ENCODE peak calls at places on chromosome 20, in eight cellular contexts. I is HepG2; D is fibroblast of lung; E is heart left ventricle; P is MG63; H is CD4-positive, alpha-beta T cell; O is cardiac muscle cell; X is GM23338. C is an unnamed sample.

GRCh38 chr20:16898433-16898832 is 150.3 kb downstream of the OTOR start:
- DNase-seq in I (no peak), D (no peak), E (no peak), P (no peak), H (no peak), O (no peak), X (no peak), C (no peak)

GRCh38 chr20:45701873-45702272 is at the start of gene WFDC13:
- DNase-seq in I (no peak), D (no peak), E (no peak), P (peak; percentile 6), H (no peak), O (no peak), X (no peak), C (no peak)

GRCh38 chr20:11143481-11143880 is 469.7 kb upstream of the JAG1 start:
- DNase-seq in I (no peak), D (no peak), E (no peak), P (no peak), H (no peak), O (peak; percentile 36), X (no peak), C (no peak)

GRCh38 chr20:24004470-24004869 is 15.9 kb upstream of the GGTLC1 start:
- DNase-seq in I (no peak), D (no peak), E (no peak), P (no peak), H (no peak), O (no peak), X (peak; percentile 11), C (no peak)

GRCh38 chr20:53099851-53100250 is 127.7 kb downstream of the TSHZ2 start:
- DNase-seq in I (no peak), D (no peak), E (no peak), P (peak; percentile 68), H (no peak), O (peak; percentile 20), X (no peak), C (no peak)

GRCh38 chr20:4067600-4068261 is 52.4 kb upstream of the RNF24 start:
- DNase-seq in I (no peak), D (peak; percentile 75), E (no peak), P (peak; percentile 75), H (no peak), O (peak; percentile 54), X (no peak), C (no peak)

GRCh38 chr20:58293453-58293852 is 16.1 kb upstream of the RAB22A start:
- DNase-seq in I (peak; percentile 28), D (no peak), E (no peak), P (no peak), H (no peak), O (no peak), X (peak; percentile 70), C (peak; percentile 28)

GRCh38 chr20:4064118-4064962 is 49.0 kb upstream of the RNF24 start:
- DNase-seq in I (no peak), D (peak; percentile 97), E (peak; percentile 94), P (peak; percentile 90), H (no peak), O (peak; percentile 95), X (peak; percentile 70), C (peak; percentile 69)

GRCh38 chr20:18662279-18662678 is 74.4 kb downstream of the DTD1 start:
- DNase-seq in I (peak; percentile 30), D (no peak), E (no peak), P (no peak), H (no peak), O (no peak), X (no peak), C (no peak)

GRCh38 chr20:17875106-17875980 is 93.3 kb downstream of the SNX5 start:
- DNase-seq in I (peak; percentile 92), D (peak; percentile 93), E (no peak), P (peak; percentile 65), H (no peak), O (peak; percentile 95), X (no peak), C (no peak)

GRCh38 chr20:38104283-38104682 is 60.8 kb downstream of the TGM2 start:
- DNase-seq in I (no peak), D (no peak), E (no peak), P (no peak), H (no peak), O (no peak), X (no peak), C (no peak)

GRCh38 chr20:58878399-58878798 is 25.9 kb downstream of the GNAS start:
- DNase-seq in I (no peak), D (no peak), E (no peak), P (no peak), H (no peak), O (no peak), X (no peak), C (no peak)

GRCh38 chr20:23161968-23162696 is 76.0 kb upstream of the CD93 start:
- DNase-seq in I (peak; percentile 73), D (peak; percentile 95), E (peak; percentile 84), P (no peak), H (no peak), O (peak; percentile 98), X (no peak), C (peak; percentile 65)

GRCh38 chr20:24657211-24657610 is 187.8 kb downstream of the SYNDIG1 start:
- DNase-seq in I (no peak), D (peak; percentile 67), E (no peak), P (peak; percentile 72), H (no peak), O (peak; percentile 35), X (no peak), C (no peak)

GRCh38 chr20:11389188-11389587 is 528.5 kb upstream of the BTBD3 start:
- DNase-seq in I (no peak), D (no peak), E (no peak), P (no peak), H (no peak), O (no peak), X (no peak), C (no peak)

GRCh38 chr20:57275334-57275733 is 8.9 kb upstream of the BMP7 start:
- DNase-seq in I (no peak), D (no peak), E (no peak), P (no peak), H (no peak), O (no peak), X (no peak), C (no peak)

GRCh38 chr20:57274846-57275245 is 8.4 kb upstream of the BMP7 start:
- DNase-seq in I (no peak), D (no peak), E (no peak), P (no peak), H (no peak), O (no peak), X (no peak), C (no peak)

GRCh38 chr20:57270204-57270937 is 3.9 kb upstream of the BMP7 start:
- DNase-seq in I (no peak), D (no peak), E (no peak), P (no peak), H (no peak), O (no peak), X (peak; percentile 47), C (no peak)

GRCh38 chr20:57274299-57274698 is 7.9 kb upstream of the BMP7 start:
- DNase-seq in I (no peak), D (no peak), E (no peak), P (no peak), H (no peak), O (no peak), X (no peak), C (no peak)

DNA sequence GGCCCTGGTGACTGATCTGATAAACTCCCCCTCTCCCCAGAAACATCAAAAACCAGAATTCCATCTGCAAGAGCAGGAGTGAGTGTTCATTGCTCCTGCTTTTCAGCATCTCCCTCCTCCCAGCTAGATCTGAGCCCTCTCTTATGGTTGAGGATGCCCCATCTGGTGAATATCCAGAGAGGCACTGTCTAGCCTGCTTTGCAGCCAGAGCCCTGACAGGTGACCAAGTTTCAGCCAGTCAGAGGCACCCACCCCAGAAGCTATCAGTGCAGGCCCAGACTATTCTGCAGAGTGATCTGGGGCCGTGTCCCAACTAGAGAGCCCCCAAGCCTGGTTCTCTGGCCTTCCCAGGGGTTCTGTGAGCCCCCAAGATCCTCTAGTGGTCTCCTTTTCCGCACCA is 6.4 kb upstream of the BMP7 start:
- DNase-seq in I (no peak), D (no peak), E (no peak), P (no peak), H (no peak), O (no peak), X (no peak), C (no peak)
- H3K27me3 ChIP-seq in I (peaks cover 68% of the 10 kb centered on the region), D (no peaks in the 10 kb centered on the region), E (no peaks in the 10 kb centered on the region), P (no peaks in the 10 kb centered on the region), H (peaks cover 28% of the 10 kb centered on the region), O (peaks cover 3% of the 10 kb centered on the region), X (peaks cover 23% of the 10 kb centered on the region), C (no peaks in the 10 kb centered on the region)

DNA sequence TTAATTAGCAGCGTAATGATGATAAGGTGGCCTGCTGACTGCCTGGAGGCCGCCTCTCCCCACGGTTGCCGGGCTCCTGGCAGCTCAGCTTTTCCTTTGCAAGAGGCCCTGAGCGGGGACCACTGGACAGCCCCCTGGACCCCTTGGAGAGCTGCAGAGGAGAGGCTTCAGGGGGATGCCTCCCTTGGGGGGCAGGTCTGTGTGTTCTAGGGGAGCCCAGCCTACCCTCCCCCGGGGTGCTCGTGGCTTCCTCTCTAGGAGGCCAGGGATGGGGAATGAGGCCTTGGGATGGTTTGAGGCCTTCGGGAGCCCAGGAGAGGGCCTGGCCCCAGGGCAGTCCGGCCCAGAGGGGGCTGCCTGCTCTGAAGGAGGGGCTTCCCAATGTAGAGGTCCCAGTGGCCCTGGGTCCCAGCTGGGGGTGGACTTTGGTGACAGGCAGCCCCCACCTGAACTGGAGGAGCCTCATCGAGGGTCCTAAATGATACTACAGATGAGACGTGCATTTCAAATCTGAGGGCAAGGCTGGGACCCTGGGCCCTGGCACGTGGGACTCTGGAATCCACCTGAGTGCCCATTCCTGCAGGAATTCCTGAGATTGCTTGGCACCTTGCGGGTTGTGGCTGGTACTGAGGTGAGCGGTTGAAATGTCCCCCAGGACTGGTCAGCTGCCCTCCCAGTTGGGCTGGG is 66.4 kb upstream of the BHLHE23 start:
- DNase-seq in I (no peak), D (no peak), E (no peak), P (no peak), H (no peak), O (no peak), X (no peak), C (no peak)
- H3K27me3 ChIP-seq in I (peaks cover 43% of the 10 kb centered on the region), D (no peaks in the 10 kb centered on the region), E (peaks cover 35% of the 10 kb centered on the region), P (peaks cover 12% of the 10 kb centered on the region), H (peaks cover 50% of the 10 kb centered on the region), O (peaks cover 48% of the 10 kb centered on the region), X (peaks cover 29% of the 10 kb centered on the region), C (no peaks in the 10 kb centered on the region)

DNA sequence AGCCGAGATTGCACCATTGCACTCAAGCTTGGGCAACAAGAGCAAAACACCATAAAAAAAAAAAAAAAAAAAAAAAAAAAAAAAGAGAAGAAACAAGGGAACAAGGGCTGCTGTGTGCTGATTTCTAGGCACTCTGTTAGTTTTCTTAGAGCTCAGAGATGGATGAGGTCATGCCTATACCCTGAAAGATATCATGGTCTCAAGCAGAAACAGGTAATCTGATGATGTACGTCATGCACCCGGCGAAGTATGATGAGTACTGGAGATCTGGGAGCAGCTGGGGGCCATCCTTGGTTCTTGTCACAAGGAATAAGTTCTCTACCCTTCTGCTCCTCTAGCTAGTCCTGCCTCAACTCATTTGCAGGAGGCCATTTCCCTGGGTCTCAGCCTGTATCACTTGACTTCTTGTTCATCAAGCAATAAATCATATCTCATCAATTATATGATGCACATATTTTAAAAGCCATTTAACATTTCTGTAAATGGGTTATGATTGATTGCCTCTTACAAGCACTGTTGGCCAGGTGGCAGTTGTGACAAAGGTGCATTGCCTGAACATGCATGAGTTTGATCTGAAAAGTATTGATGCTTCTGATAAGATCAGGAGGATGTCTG is 517.2 kb downstream of the DHX35 start:
- DNase-seq in I (no peak), D (no peak), E (no peak), P (no peak), H (no peak), O (no peak), X (no peak), C (no peak)
- H3K27me3 ChIP-seq in I (no peaks in the 10 kb centered on the region), D (no peaks in the 10 kb centered on the region), E (no peaks in the 10 kb centered on the region), P (no peaks in the 10 kb centered on the region), H (no peaks in the 10 kb centered on the region), O (no peaks in the 10 kb centered on the region), X (no peaks in the 10 kb centered on the region), C (peaks cover 2% of the 10 kb centered on the region)

GRCh38 chr20:36303020-36303595 is 3.0 kb upstream of the DLGAP4 start:
- DNase-seq in I (no peak), D (no peak), E (no peak), P (no peak), H (no peak), O (no peak), X (no peak), C (no peak)
- H3K27me3 ChIP-seq in I (peaks cover 51% of the 10 kb centered on the region), D (peaks cover 55% of the 10 kb centered on the region), E (peaks cover 50% of the 10 kb centered on the region), P (peaks cover 67% of the 10 kb centered on the region), H (peaks cover 58% of the 10 kb centered on the region), O (peaks cover 73% of the 10 kb centered on the region), X (peaks cover 36% of the 10 kb centered on the region), C (peaks cover 18% of the 10 kb centered on the region)

C was measured in SJCRH30.